ENCODE peak calls at places on chromosomes 2 and 18, in eight cellular contexts. One of them, this sample, is unnamed.

GRCh38 chr2:198100323-198100722 is 295.9 kb downstream of the PLCL1 start:
- DNase-seq in MM.1S: no peak
- DNase-seq in PC-9: no peak
- DNase-seq in keratinocyte: no peak
- DNase-seq in adrenal gland: no peak
- DNase-seq in right cardiac atrium: no peak
- DNase-seq in psoas muscle: no peak
- DNase-seq in cardiac muscle cell: no peak
- DNase-seq in this sample: no peak

GRCh38 chr2:46430992-46431391 is 48.4 kb upstream of the TMEM247 start:
- DNase-seq in MM.1S: peak; percentile 65
- DNase-seq in adrenal gland: no peak
- DNase-seq in cardiac muscle cell: no peak
- DNase-seq in PC-9: no peak
- DNase-seq in right cardiac atrium: no peak
- DNase-seq in psoas muscle: no peak
- DNase-seq in keratinocyte: no peak
- DNase-seq in this sample: no peak

GRCh38 chr2:99470957-99471356 is 18.9 kb downstream of the REV1 start:
- DNase-seq in MM.1S: no peak
- DNase-seq in keratinocyte: no peak
- DNase-seq in cardiac muscle cell: no peak
- DNase-seq in right cardiac atrium: no peak
- DNase-seq in adrenal gland: no peak
- DNase-seq in psoas muscle: no peak
- DNase-seq in PC-9: no peak
- DNase-seq in this sample: no peak

GRCh38 chr2:241358470-241358869 is 2.4 kb downstream of the FARP2 start:
- DNase-seq in PC-9: no peak
- DNase-seq in keratinocyte: no peak
- DNase-seq in MM.1S: peak; percentile 77
- DNase-seq in cardiac muscle cell: no peak
- DNase-seq in adrenal gland: no peak
- DNase-seq in psoas muscle: no peak
- DNase-seq in right cardiac atrium: no peak
- DNase-seq in this sample: no peak

GRCh38 chr18:10304853-10305252 is 149.6 kb upstream of the APCDD1 start:
- DNase-seq in adrenal gland: no peak
- DNase-seq in psoas muscle: peak; percentile 52
- DNase-seq in keratinocyte: peak; percentile 9
- DNase-seq in MM.1S: no peak
- DNase-seq in cardiac muscle cell: no peak
- DNase-seq in right cardiac atrium: peak; percentile 66
- DNase-seq in PC-9: no peak
- DNase-seq in this sample: no peak

GRCh38 chr2:20182241-20182931 is 42.5 kb downstream of the SDC1 start:
- DNase-seq in keratinocyte: no peak
- DNase-seq in psoas muscle: peak; percentile 46
- DNase-seq in right cardiac atrium: peak; percentile 35
- DNase-seq in cardiac muscle cell: no peak
- DNase-seq in MM.1S: no peak
- DNase-seq in adrenal gland: peak; percentile 93
- DNase-seq in PC-9: no peak
- DNase-seq in this sample: peak; percentile 28

GRCh38 chr2:68765739-68766377 is 31.2 kb downstream of the ARHGAP25 start:
- DNase-seq in keratinocyte: no peak
- DNase-seq in cardiac muscle cell: no peak
- DNase-seq in adrenal gland: no peak
- DNase-seq in MM.1S: peak; percentile 30
- DNase-seq in psoas muscle: no peak
- DNase-seq in right cardiac atrium: no peak
- DNase-seq in PC-9: no peak
- DNase-seq in this sample: peak; percentile 9

GRCh38 chr2:37633234-37633633 is 38.2 kb downstream of the CDC42EP3 start:
- DNase-seq in PC-9: no peak
- DNase-seq in adrenal gland: no peak
- DNase-seq in right cardiac atrium: no peak
- DNase-seq in psoas muscle: no peak
- DNase-seq in keratinocyte: no peak
- DNase-seq in cardiac muscle cell: no peak
- DNase-seq in MM.1S: no peak
- DNase-seq in this sample: no peak

DNA sequence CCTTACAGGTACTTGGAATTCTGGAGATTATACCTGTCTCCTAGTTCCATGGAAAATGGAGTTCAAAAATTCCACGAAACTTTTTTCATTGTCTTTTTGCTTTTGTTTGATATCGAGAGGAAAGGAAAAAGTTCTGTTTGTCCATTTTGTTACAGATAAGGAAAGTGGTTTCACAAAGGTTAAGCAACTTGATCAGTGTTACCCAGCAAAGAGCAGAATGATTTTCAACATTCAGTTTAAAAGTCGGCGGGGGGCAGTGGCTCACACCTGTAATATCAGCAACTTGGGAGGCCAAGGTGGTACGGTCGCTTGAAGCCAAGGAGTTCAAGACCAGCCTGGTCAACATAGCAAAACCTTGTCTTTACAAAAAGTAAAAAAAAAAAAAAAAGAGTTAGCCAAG is 118.8 kb downstream of the LDLRAD4 start:
- DNase-seq in keratinocyte: no peak
- DNase-seq in psoas muscle: no peak
- DNase-seq in right cardiac atrium: no peak
- DNase-seq in MM.1S: no peak
- DNase-seq in PC-9: no peak
- DNase-seq in adrenal gland: no peak
- DNase-seq in cardiac muscle cell: no peak
- DNase-seq in this sample: no peak
- H3K4me3 ChIP-seq in keratinocyte: no peak overlapping the region
- H3K4me3 ChIP-seq in psoas muscle: no peak overlapping the region
- H3K4me3 ChIP-seq in right cardiac atrium: no peak overlapping the region
- H3K4me3 ChIP-seq in MM.1S: no peak overlapping the region
- H3K4me3 ChIP-seq in PC-9: no peak overlapping the region
- H3K4me3 ChIP-seq in adrenal gland: no peak overlapping the region
- H3K4me3 ChIP-seq in cardiac muscle cell: no peak overlapping the region
- H3K4me3 ChIP-seq in this sample: no peak overlapping the region

DNA sequence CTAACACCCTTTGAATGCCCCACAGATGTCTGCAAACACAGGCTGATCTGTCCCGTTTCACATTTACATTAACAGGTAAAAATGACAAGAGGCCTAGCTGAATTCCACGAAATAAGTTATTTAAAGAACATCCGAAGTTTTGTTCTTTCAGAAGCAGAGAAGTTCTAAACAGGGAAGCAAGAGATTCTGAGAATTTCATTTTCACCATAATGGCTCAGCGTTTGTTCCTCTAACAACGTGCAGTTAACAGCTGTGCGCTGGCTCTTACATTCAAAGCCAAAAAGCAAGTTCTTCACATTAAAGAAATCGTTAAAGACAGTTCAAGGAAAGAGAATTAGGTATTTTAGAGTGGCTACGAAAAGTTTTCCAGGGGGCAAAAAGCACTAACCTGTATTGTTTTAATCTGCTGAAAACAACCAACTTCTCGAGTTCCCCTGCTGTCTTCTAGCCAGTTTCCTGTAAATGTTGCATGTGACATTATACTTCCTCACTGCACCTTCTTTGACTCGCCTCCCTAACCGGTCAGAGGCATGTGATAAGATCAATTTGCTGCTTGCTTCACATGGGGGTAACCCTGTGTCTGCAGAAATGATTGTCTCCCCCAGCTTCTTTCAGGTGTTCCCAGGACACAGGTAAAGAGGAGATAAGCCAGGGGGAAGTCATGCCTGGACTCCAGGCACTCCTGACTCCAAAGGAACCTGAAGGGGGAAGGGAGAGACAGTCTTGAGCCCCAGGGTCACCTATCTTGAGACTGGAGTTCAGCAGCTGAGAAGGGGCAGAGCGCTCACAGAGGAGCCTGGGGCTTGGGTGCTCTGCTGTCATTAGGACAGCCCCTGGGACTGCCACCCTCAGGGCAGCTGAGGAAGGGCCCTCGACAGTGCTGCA is 36.8 kb upstream of the WIPF1 start:
- DNase-seq in PC-9: no peak
- DNase-seq in cardiac muscle cell: no peak
- DNase-seq in right cardiac atrium: peak; percentile 16
- DNase-seq in adrenal gland: no peak
- DNase-seq in psoas muscle: no peak
- DNase-seq in keratinocyte: no peak
- DNase-seq in MM.1S: peak; percentile 68
- DNase-seq in this sample: no peak
- H3K4me1 ChIP-seq in PC-9: no peaks in the 10 kb centered on the region
- H3K4me1 ChIP-seq in cardiac muscle cell: peaks cover 7% of the 10 kb centered on the region
- H3K4me1 ChIP-seq in right cardiac atrium: peaks cover 7% of the 10 kb centered on the region
- H3K4me1 ChIP-seq in adrenal gland: no peaks in the 10 kb centered on the region
- H3K4me1 ChIP-seq in psoas muscle: no peaks in the 10 kb centered on the region
- H3K4me1 ChIP-seq in keratinocyte: no peaks in the 10 kb centered on the region
- H3K4me1 ChIP-seq in MM.1S: peaks cover 26% of the 10 kb centered on the region
- H3K4me1 ChIP-seq in this sample: peaks cover 22% of the 10 kb centered on the region

DNA sequence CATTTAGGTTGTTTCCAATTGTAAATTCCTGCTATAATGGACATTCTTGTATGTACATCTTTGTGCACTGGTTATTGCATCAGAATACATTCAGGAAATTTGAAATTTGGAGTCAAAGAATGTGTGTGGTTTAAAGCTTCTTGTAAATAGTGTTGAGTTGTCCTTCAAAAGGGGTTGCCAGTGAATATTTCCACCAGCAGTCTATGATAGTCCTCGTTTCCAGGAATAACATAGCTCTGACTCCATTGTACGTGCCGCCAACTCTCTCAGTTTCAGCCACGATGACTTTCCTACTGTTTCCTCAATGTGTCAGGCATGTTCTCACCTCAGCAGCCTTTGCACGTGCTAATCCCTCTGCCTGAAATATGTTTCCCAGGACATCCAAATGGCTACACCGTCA is 10.9 kb upstream of the HS6ST1 start:
- DNase-seq in keratinocyte: no peak
- DNase-seq in PC-9: no peak
- DNase-seq in MM.1S: no peak
- DNase-seq in adrenal gland: no peak
- DNase-seq in right cardiac atrium: no peak
- DNase-seq in cardiac muscle cell: no peak
- DNase-seq in psoas muscle: no peak
- DNase-seq in this sample: no peak
- H3K27ac ChIP-seq in keratinocyte: no peak overlapping the region
- H3K27ac ChIP-seq in PC-9: no peak overlapping the region
- H3K27ac ChIP-seq in MM.1S: no peak overlapping the region
- H3K27ac ChIP-seq in adrenal gland: no peak overlapping the region
- H3K27ac ChIP-seq in right cardiac atrium: no peak overlapping the region
- H3K27ac ChIP-seq in cardiac muscle cell: no peak overlapping the region
- H3K27ac ChIP-seq in psoas muscle: no peak overlapping the region
- H3K27ac ChIP-seq in this sample: peak overlapping the region; percentile 2

GRCh38 chr2:127196998-127197397 is 23.1 kb downstream of the CYP27C1 start:
- DNase-seq in MM.1S: peak; percentile 53
- DNase-seq in right cardiac atrium: no peak
- DNase-seq in PC-9: no peak
- DNase-seq in cardiac muscle cell: no peak
- DNase-seq in keratinocyte: no peak
- DNase-seq in adrenal gland: no peak
- DNase-seq in psoas muscle: no peak
- DNase-seq in this sample: no peak
- H3K4me3 ChIP-seq in MM.1S: peak overlapping the region; percentile 55
- H3K4me3 ChIP-seq in right cardiac atrium: no peak overlapping the region
- H3K4me3 ChIP-seq in PC-9: no peak overlapping the region
- H3K4me3 ChIP-seq in cardiac muscle cell: no peak overlapping the region
- H3K4me3 ChIP-seq in keratinocyte: no peak overlapping the region
- H3K4me3 ChIP-seq in adrenal gland: no peak overlapping the region
- H3K4me3 ChIP-seq in psoas muscle: no peak overlapping the region
- H3K4me3 ChIP-seq in this sample: no peak overlapping the region

DNA sequence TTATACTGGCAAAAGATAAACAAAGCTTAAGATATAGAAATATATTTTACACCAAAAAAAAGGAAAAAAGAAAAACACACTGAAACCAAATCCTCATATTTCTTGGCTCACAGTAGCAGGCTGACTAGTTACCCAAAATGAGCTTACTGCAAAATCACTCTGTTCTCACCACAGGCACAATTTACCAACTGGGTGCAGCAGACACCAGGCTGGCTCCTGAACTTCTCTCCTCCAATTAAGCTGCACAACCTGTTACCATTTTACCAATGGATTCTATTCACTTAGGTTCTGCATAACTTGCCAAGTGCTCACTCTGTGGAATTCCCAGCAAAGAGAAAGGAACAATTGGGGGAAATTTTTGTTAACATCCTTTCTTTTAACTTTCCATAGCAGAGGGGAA is 679.3 kb downstream of the ZEB2 start:
- DNase-seq in adrenal gland: no peak
- DNase-seq in PC-9: no peak
- DNase-seq in MM.1S: no peak
- DNase-seq in psoas muscle: no peak
- DNase-seq in keratinocyte: no peak
- DNase-seq in cardiac muscle cell: no peak
- DNase-seq in right cardiac atrium: no peak
- DNase-seq in this sample: no peak
- H3K4me1 ChIP-seq in adrenal gland: no peaks in the 10 kb centered on the region
- H3K4me1 ChIP-seq in PC-9: no peaks in the 10 kb centered on the region
- H3K4me1 ChIP-seq in MM.1S: no peaks in the 10 kb centered on the region
- H3K4me1 ChIP-seq in psoas muscle: no peaks in the 10 kb centered on the region
- H3K4me1 ChIP-seq in keratinocyte: no peaks in the 10 kb centered on the region
- H3K4me1 ChIP-seq in cardiac muscle cell: peaks cover 11% of the 10 kb centered on the region
- H3K4me1 ChIP-seq in right cardiac atrium: no peaks in the 10 kb centered on the region
- H3K4me1 ChIP-seq in this sample: no peaks in the 10 kb centered on the region

DNA sequence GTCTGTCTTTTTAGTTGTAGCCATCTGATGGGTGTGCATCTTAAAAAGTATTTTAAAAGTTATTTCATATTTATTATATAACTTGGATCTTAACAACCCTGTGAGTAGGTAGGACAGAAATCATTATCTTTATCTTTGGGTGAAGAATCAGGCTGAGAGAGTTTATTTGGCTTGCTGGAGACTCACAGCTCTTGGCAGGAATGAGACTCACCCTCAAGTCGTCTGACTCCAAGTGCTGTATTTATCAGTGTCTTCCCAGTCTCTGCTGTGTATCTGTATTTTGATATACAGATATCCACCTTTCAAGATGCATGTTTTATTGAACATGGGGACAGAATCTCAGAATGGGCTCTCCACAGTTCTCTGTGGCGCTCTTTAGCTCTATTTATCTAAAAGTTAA is 17.0 kb downstream of the ZNF236 start:
- DNase-seq in cardiac muscle cell: no peak
- DNase-seq in adrenal gland: no peak
- DNase-seq in MM.1S: no peak
- DNase-seq in right cardiac atrium: no peak
- DNase-seq in keratinocyte: no peak
- DNase-seq in psoas muscle: no peak
- DNase-seq in PC-9: no peak
- DNase-seq in this sample: no peak
- H3K27ac ChIP-seq in cardiac muscle cell: no peak overlapping the region
- H3K27ac ChIP-seq in adrenal gland: no peak overlapping the region
- H3K27ac ChIP-seq in MM.1S: no peak overlapping the region
- H3K27ac ChIP-seq in right cardiac atrium: no peak overlapping the region
- H3K27ac ChIP-seq in keratinocyte: no peak overlapping the region
- H3K27ac ChIP-seq in psoas muscle: no peak overlapping the region
- H3K27ac ChIP-seq in PC-9: no peak overlapping the region
- H3K27ac ChIP-seq in this sample: no peak overlapping the region

GRCh38 chr2:239475161-239476028 is 74.6 kb upstream of the HDAC4 start:
- DNase-seq in PC-9: no peak
- DNase-seq in cardiac muscle cell: no peak
- DNase-seq in adrenal gland: no peak
- DNase-seq in psoas muscle: no peak
- DNase-seq in right cardiac atrium: no peak
- DNase-seq in MM.1S: no peak
- DNase-seq in keratinocyte: no peak
- DNase-seq in this sample: no peak
- H3K4me3 ChIP-seq in PC-9: no peak overlapping the region
- H3K4me3 ChIP-seq in cardiac muscle cell: no peak overlapping the region
- H3K4me3 ChIP-seq in adrenal gland: no peak overlapping the region
- H3K4me3 ChIP-seq in psoas muscle: no peak overlapping the region
- H3K4me3 ChIP-seq in right cardiac atrium: no peak overlapping the region
- H3K4me3 ChIP-seq in MM.1S: no peak overlapping the region
- H3K4me3 ChIP-seq in keratinocyte: no peak overlapping the region
- H3K4me3 ChIP-seq in this sample: no peak overlapping the region